ENCODE peak calls at places on chromosomes 1 and 21, in seven cellular contexts. A is AG04450, Q is ascending aorta, E is mesothelial cell of epicardium, V is gastrocnemius medialis, S is lower leg skin, L is AG10803. B is an unnamed sample.

GRCh38 chr1:31224102-31224501 is 15.6 kb downstream of the NKAIN1 start:
- DNase-seq in V (no peak), A (no peak), E (no peak), S (no peak), Q (no peak), L (no peak), B (no peak)

GRCh38 chr1:38173157-38173831 is 126.7 kb upstream of the POU3F1 start:
- DNase-seq in S (no peak), A (no peak), Q (no peak), V (no peak), E (no peak), L (no peak), B (no peak)

GRCh38 chr1:201021333-201022177 is 2.0 kb downstream of the KIF21B start:
- DNase-seq in E (no peak), A (no peak), L (no peak), Q (no peak), S (no peak), V (no peak), B (no peak)

GRCh38 chr1:153774780-153775431 is at the start of gene SLC27A3:
- DNase-seq in A (no peak), E (no peak), Q (no peak), S (peak), V (peak), L (peak), B (no peak)

GRCh38 chr21:25639167-25639921 is at the start of gene JAM2:
- DNase-seq in L (peak), S (no peak), A (no peak), E (peak), V (no peak), Q (no peak), B (peak)

GRCh38 chr1:103156966-103157365 is 48.6 kb upstream of the COL11A1 start:
- DNase-seq in L (peak), V (no peak), S (no peak), Q (no peak), E (no peak), A (no peak), B (no peak)

GRCh38 chr21:32196001-32196400 is 82.8 kb downstream of the MIS18A start:
- DNase-seq in A (no peak), L (no peak), Q (no peak), S (no peak), E (no peak), V (no peak), B (no peak)

GRCh38 chr1:181448461-181448860 is 34.9 kb upstream of the CACNA1E start:
- DNase-seq in A (no peak), E (no peak), S (no peak), V (no peak), Q (no peak), L (no peak), B (no peak)

GRCh38 chr1:200510228-200510623 is 100.4 kb upstream of the ZNF281 start:
- DNase-seq in S (peak), L (peak), Q (no peak), V (peak), A (peak), E (peak), B (peak)

GRCh38 chr1:162873671-162874666 is 13.0 kb upstream of the CCDC190 start:
- DNase-seq in Q (no peak), E (no peak), L (peak), S (no peak), V (no peak), A (peak), B (no peak)

GRCh38 chr1:16677552-16678423 is 11.0 kb upstream of the RNU1-3 start:
- DNase-seq in V (no peak), S (no peak), Q (no peak), L (peak), A (peak), E (no peak), B (no peak)

GRCh38 chr1:24020470-24020869 is 40.3 kb upstream of the SRSF10 start:
- DNase-seq in V (no peak), E (no peak), A (no peak), Q (no peak), L (no peak), S (no peak), B (no peak)

GRCh38 chr1:32028746-32029145 is 15.1 kb downstream of the KHDRBS1 start:
- DNase-seq in S (no peak), Q (no peak), L (no peak), V (no peak), E (no peak), A (no peak), B (no peak)

DNA sequence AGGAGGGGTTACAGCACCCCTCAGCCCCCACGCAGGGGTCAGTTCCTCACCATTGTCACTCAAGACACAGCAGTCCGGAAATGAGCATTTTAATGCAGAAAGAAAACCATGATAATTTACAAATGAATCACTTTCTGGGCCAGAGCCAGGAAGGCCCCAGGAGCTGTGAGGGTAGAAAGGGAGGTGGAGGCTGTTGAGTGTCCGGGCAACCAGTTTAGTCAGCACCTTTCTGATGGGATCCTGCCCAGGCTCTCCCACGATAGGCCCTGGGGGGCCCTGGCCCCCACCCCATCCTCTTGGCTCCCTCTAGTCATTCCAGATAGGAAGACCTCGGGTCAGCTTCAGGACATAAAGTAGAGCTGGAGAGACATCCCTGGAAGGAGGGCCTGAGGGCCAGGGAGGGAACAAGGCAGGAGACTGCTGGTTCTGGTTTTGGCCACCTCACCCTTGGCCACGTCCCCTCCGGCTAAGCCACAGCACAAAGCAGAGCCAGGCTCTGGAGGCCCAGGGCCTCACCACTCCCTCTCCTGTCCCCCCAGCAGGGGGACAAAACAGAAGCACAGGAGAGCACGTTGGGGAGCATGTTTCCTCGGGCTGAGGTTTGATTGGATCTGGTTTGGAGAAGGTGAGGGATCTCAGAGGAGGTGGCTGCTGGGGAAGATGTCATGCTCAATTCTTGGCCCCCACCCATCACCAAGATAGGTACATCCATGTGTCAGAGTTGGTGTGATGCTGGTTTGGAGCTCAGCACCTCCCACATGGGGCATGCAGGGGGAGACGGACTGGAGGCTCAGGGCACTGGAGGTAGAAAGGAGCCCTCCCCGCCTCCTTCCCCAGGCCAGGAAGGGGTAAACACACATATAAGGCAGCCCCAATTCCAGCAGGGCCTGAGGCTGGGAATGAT is 20.6 kb downstream of the ETNK2 start:
- DNase-seq in S (no peak), V (no peak), L (peak), E (no peak), A (peak), Q (no peak), B (no peak)
- TF ChIP-seq CTCF in S (no peak), V (no peak), L (peak), E (no peak), A (peak), Q (no peak), B (peak)

DNA sequence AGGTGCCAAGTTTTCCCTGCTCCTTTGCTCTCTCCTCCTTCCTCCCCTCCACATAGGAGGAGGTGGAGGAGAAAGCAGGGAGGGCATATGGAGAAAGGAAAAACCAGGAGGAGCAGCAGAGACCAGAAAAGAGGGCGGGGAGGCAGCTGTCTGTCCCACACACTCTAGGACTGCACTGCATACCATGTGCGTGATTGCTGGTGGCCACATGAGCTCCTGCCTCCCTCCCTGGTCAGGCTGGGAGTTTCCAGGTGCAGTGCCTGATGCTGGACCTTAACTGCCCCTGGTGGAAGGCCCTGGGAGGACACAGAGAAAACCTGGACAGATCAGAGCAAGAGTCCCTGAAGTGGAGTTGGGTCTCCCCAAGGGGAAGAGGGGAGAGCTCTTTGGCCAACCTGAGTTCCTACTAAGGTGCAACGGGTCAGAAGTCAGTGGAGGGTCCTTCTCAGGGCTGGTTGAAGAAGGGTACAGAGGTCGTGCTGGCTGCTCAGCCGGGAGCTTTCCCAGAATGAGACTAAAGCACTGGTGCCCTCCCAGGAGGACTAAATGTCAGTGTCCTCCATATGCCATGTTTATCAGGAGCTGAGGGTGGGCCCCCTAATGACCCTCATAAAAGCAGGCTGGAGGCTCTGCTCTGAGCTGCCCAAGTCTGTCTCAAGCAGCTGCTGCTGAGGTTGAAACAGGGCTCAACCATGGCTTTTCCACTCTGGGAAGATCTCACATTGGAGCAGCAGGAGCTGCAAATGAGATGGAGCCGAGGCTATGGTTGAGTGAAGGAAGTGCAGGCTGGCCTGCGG is 3.5 kb upstream of the LGR6 start:
- DNase-seq in L (no peak), E (no peak), A (no peak), Q (no peak), S (no peak), V (no peak), B (no peak)
- TF ChIP-seq CTCF in L (peak), E (no peak), A (peak), Q (no peak), S (no peak), V (no peak), B (peak)

GRCh38 chr1:183580281-183580682 is 10.0 kb downstream of the NCF2 start:
- DNase-seq in A (no peak), E (no peak), V (peak), Q (peak), L (peak), S (peak), B (no peak)
- TF ChIP-seq CTCF in A (peak), E (no peak), V (no peak), Q (no peak), L (no peak), S (no peak), B (peak)

GRCh38 chr1:10836726-10837125 is 40.3 kb upstream of the CASZ1 start:
- DNase-seq in S (no peak), E (no peak), L (no peak), A (no peak), Q (no peak), V (no peak), B (no peak)

GRCh38 chr1:10833630-10834557 is 37.4 kb upstream of the CASZ1 start:
- DNase-seq in A (no peak), E (no peak), L (peak), S (no peak), V (no peak), Q (no peak), B (no peak)

GRCh38 chr1:10838541-10838940 is 42.1 kb upstream of the CASZ1 start:
- DNase-seq in S (no peak), L (no peak), A (no peak), Q (no peak), E (no peak), V (no peak), B (no peak)

GRCh38 chr1:10834770-10835412 is 38.4 kb upstream of the CASZ1 start:
- DNase-seq in A (no peak), S (no peak), Q (no peak), E (no peak), L (no peak), V (no peak), B (no peak)

GRCh38 chr1:10835423-10836421 is 39.3 kb upstream of the CASZ1 start:
- DNase-seq in V (peak), A (no peak), S (no peak), L (peak), E (peak), Q (no peak), B (peak)
- TF ChIP-seq CTCF in V (no peak), A (no peak), S (no peak), L (no peak), E (no peak), Q (no peak), B (peak)

GRCh38 chr1:3906672-3907020 is 6.6 kb upstream of the C1orf174 start:
- DNase-seq in E (no peak), Q (no peak), V (no peak), L (no peak), S (no peak), A (no peak), B (no peak)

GRCh38 chr1:3907621-3908165 is 7.6 kb upstream of the C1orf174 start:
- DNase-seq in V (no peak), L (no peak), E (no peak), Q (no peak), S (no peak), A (no peak), B (no peak)

GRCh38 chr1:3905953-3906671 is 6.0 kb upstream of the C1orf174 start:
- DNase-seq in L (no peak), E (no peak), S (no peak), A (no peak), V (no peak), Q (no peak), B (no peak)

GRCh38 chr1:3905266-3905952 is 5.3 kb upstream of the C1orf174 start:
- DNase-seq in S (no peak), L (no peak), Q (no peak), A (no peak), E (no peak), V (no peak), B (no peak)

GRCh38 chr1:3907031-3907534 is 7.0 kb upstream of the C1orf174 start:
- DNase-seq in L (no peak), V (no peak), Q (no peak), S (no peak), E (no peak), A (no peak), B (no peak)
- TF ChIP-seq CTCF in L (no peak), V (no peak), Q (no peak), S (no peak), E (no peak), A (no peak), B (peak)

GRCh38 chr1:8026153-8026975 is at the start of gene ERRFI1:
- DNase-seq in V (peak), Q (peak), S (peak), E (peak), A (peak), L (peak), B (peak)
- TF ChIP-seq CTCF in V (peak), Q (no peak), S (no peak), E (no peak), A (no peak), L (no peak), B (no peak)

GRCh38 chr1:62068978-62069377 is 125.7 kb upstream of the L1TD1 start:
- DNase-seq in V (peak), L (no peak), A (no peak), S (no peak), Q (no peak), E (no peak), B (no peak)
- TF ChIP-seq CTCF in V (no peak), L (no peak), A (no peak), S (no peak), Q (no peak), E (no peak), B (no peak)

GRCh38 chr1:46183119-46183842 is 7.0 kb upstream of the P3R3URF start:
- DNase-seq in S (peak), L (peak), V (peak), Q (peak), A (peak), E (no peak), B (no peak)

GRCh38 chr1:46181343-46182260 is 5.3 kb upstream of the P3R3URF start:
- DNase-seq in Q (no peak), S (no peak), L (peak), V (no peak), A (no peak), E (no peak), B (no peak)

GRCh38 chr1:46176211-46176865 is at the start of gene P3R3URF:
- DNase-seq in A (no peak), S (no peak), Q (no peak), E (no peak), L (no peak), V (no peak), B (no peak)

GRCh38 chr1:46179138-46180081 is 3.1 kb upstream of the P3R3URF start:
- DNase-seq in V (peak), Q (peak), S (peak), A (peak), L (peak), E (peak), B (peak)

DNA sequence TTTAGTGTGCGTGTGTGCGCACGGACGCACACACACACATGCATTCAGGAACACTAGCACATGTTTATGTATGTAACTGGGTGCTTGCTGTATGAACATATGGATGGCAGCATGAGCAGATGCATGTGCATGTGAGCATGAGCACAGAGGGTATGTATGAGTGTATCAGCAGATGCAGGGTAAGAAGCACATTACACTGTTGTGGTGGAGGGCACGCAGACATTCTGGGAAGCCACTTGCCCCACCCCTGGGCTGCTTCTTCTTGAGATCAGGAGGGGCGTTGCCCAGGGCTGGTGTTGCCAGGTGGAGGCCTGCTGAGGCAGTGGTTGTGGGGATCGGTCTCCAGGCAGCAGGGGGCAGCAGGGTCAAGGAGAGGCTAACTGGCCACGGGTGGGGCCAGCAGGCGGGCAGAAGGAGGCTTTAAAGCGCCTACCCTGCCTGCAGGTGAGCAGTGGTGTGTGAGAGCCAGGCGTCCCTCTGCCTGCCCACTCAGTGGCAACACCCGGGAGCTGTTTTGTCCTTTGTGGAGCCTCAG is 3.9 kb upstream of the P3R3URF start:
- DNase-seq in E (no peak), L (no peak), A (no peak), S (no peak), Q (no peak), V (no peak), B (no peak)
- TF ChIP-seq CTCF in E (no peak), L (no peak), A (no peak), S (no peak), Q (no peak), V (no peak), B (peak)

DNA sequence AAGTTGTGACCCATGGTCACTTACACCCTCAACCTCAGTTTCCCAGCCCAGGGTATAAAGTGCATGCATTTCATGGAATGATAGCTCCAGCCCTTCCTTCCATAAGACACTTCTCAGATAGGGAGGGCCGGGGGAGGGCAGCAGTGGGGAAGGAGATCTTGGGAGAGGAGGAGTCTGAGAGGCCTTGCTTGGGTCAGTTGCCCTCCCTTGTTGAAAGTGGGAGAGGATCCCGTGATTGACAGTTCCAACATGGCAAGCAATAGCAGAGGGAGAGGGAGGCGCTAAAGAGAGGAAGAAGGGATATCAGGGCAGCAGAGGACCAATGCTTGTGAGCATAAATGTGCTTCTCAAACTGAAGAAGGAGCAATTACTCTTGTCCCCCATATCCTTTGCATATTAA is 244.4 kb downstream of the CHRM3 start:
- DNase-seq in V (no peak), Q (no peak), L (no peak), S (no peak), A (no peak), E (no peak), B (no peak)
- TF ChIP-seq CTCF in V (no peak), Q (no peak), L (no peak), S (no peak), A (no peak), E (no peak), B (no peak)

B was measured in progenitor cell of endocrine pancreas.